ENCODE peak calls at places on chromosome 20, in four cellular contexts. S is ELR, G is fibroblast of pulmonary artery, F is GM18507. B is an unnamed sample.

GRCh38 chr20:47295921-47296426 is 60.5 kb downstream of the ZMYND8 start:
- DNase-seq in S (no peak), G (peak), F (no peak), B (peak)

GRCh38 chr20:63854069-63854765 is 7.1 kb upstream of the ABHD16B start:
- DNase-seq in S (peak), G (no peak), F (no peak), B (no peak)

GRCh38 chr20:4607287-4607713 is 114.4 kb upstream of the PRND start:
- DNase-seq in S (peak), G (peak), F (no peak), B (peak)

GRCh38 chr20:58649288-58650180 is 1.5 kb upstream of the STX16 start:
- DNase-seq in S (no peak), G (no peak), F (no peak), B (no peak)

GRCh38 chr20:40815156-40816038 is 126.4 kb upstream of the MAFB start:
- DNase-seq in S (no peak), G (no peak), F (no peak), B (no peak)

GRCh38 chr20:60362531-60362930 is 404.3 kb downstream of the CDH26 start:
- DNase-seq in S (no peak), G (no peak), F (no peak), B (no peak)

GRCh38 chr20:36606171-36607116 is 865 bp downstream of the RAB5IF start:
- DNase-seq in S (peak), G (peak), F (no peak), B (no peak)

GRCh38 chr20:24109008-24109407 is 120.4 kb upstream of the GGTLC1 start:
- DNase-seq in S (no peak), G (no peak), F (no peak), B (no peak)

GRCh38 chr20:2364014-2364413 is 16.7 kb upstream of the TGM6 start:
- DNase-seq in S (no peak), G (peak), F (no peak), B (no peak)

GRCh38 chr20:10381477-10381876 is 52.5 kb downstream of the MKKS start:
- DNase-seq in S (peak), G (no peak), F (no peak), B (no peak)

GRCh38 chr20:24994470-24995368 is 2.2 kb upstream of the APMAP start:
- DNase-seq in S (peak), G (peak), F (peak), B (peak)

GRCh38 chr20:41359541-41360011 is 7.0 kb downstream of the EMILIN3 start:
- DNase-seq in S (no peak), G (no peak), F (no peak), B (no peak)

GRCh38 chr20:25287631-25288290 is 39.9 kb downstream of the PYGB start:
- DNase-seq in S (no peak), G (no peak), F (no peak), B (no peak)

GRCh38 chr20:57772349-57772964 is 62.6 kb upstream of the PMEPA1 start:
- DNase-seq in S (peak), G (peak), F (no peak), B (peak)

GRCh38 chr20:25402583-25402982 is 4.9 kb upstream of the GINS1 start:
- DNase-seq in S (no peak), G (no peak), F (no peak), B (no peak)

GRCh38 chr20:45822863-45823262 is 4.2 kb downstream of the TNNC2 start:
- DNase-seq in S (peak), G (peak), F (no peak), B (no peak)

GRCh38 chr20:25356294-25356933 is 34.2 kb downstream of the ABHD12 start:
- DNase-seq in S (no peak), G (no peak), F (no peak), B (no peak)

GRCh38 chr20:14979472-14979986 is 642.1 kb upstream of the FLRT3 start:
- DNase-seq in S (no peak), G (no peak), F (no peak), B (no peak)

GRCh38 chr20:24507182-24507853 is 37.9 kb downstream of the SYNDIG1 start:
- DNase-seq in S (no peak), G (no peak), F (no peak), B (no peak)

GRCh38 chr20:23305098-23305497 is 45.5 kb upstream of the NXT1 start:
- DNase-seq in S (no peak), G (peak), F (no peak), B (peak)

GRCh38 chr20:49938173-49939163 is 2.3 kb downstream of the RNF114 start:
- DNase-seq in S (peak), G (peak), F (no peak), B (peak)

GRCh38 chr20:62529916-62530642 is 54.3 kb upstream of the GATA5 start:
- DNase-seq in S (no peak), G (no peak), F (no peak), B (no peak)

GRCh38 chr20:41344938-41345728 is 4.5 kb downstream of the LPIN3 start:
- DNase-seq in S (peak), G (no peak), F (no peak), B (no peak)